ENCODE peak calls at places on chromosomes 1 and 21, in eight cellular contexts. S is colonic mucosa, C is gastrocnemius medialis, M is GM20000, D is stomach, N is body of pancreas, L is B cell, A is uterus. V is an unnamed sample.

GRCh38 chr1:90616395-90616794 is 100.7 kb downstream of the BARHL2 start:
- DNase-seq in S (peak), M (no peak), D (no peak), C (no peak), N (peak), L (no peak), A (no peak), V (peak)

GRCh38 chr1:40794915-40795715 is 11.5 kb downstream of the KCNQ4 start:
- DNase-seq in M (no peak), L (no peak), D (no peak), N (no peak), C (no peak), A (no peak), S (no peak), V (peak)

GRCh38 chr1:241356519-241357365 is at the start of gene RGS7:
- DNase-seq in D (peak), S (peak), N (peak), C (no peak), M (peak), A (peak), L (peak), V (peak)

GRCh38 chr21:45992311-45993209 is 11.0 kb downstream of the COL6A1 start:
- DNase-seq in S (peak), C (no peak), M (no peak), D (no peak), N (peak), L (no peak), A (peak), V (peak)

GRCh38 chr1:63321788-63322247 is 549 bp upstream of the FOXD3 start:
- DNase-seq in L (peak), S (no peak), A (no peak), C (no peak), N (no peak), D (no peak), M (peak), V (no peak)

GRCh38 chr1:161710562-161710961 is 3.5 kb downstream of the FCRLA start:
- DNase-seq in M (no peak), D (no peak), S (no peak), C (no peak), L (no peak), A (no peak), N (no peak), V (no peak)

GRCh38 chr1:218996362-218996761 is 177.3 kb upstream of the LYPLAL1 start:
- DNase-seq in L (no peak), D (no peak), N (no peak), M (no peak), S (no peak), C (no peak), A (no peak), V (no peak)

GRCh38 chr21:33058468-33059318 is 11.2 kb upstream of the OLIG1 start:
- DNase-seq in L (no peak), N (no peak), S (no peak), C (peak), D (no peak), M (no peak), A (no peak), V (no peak)

GRCh38 chr1:77473690-77474089 is 191.9 kb downstream of the AK5 start:
- DNase-seq in N (no peak), S (no peak), A (no peak), L (no peak), M (no peak), D (no peak), C (no peak), V (no peak)

GRCh38 chr1:94955767-94956632 is 29.1 kb upstream of the CNN3 start:
- DNase-seq in A (no peak), D (no peak), N (no peak), C (no peak), S (peak), M (no peak), L (no peak), V (no peak)

GRCh38 chr1:17280894-17281293 is 27.1 kb upstream of the PADI4 start:
- DNase-seq in C (no peak), S (no peak), N (no peak), A (no peak), M (no peak), L (no peak), D (no peak), V (no peak)

GRCh38 chr1:168100315-168101002 is 36.3 kb downstream of the GPR161 start:
- DNase-seq in C (no peak), M (no peak), S (no peak), A (no peak), N (no peak), D (no peak), L (no peak), V (no peak)

GRCh38 chr1:220003015-220003414 is 43.3 kb downstream of the EPRS1 start:
- DNase-seq in N (no peak), D (no peak), A (no peak), S (no peak), M (no peak), C (no peak), L (no peak), V (no peak)

GRCh38 chr1:67118191-67118590 is 16.6 kb downstream of the C1orf141 start:
- DNase-seq in L (no peak), M (no peak), C (no peak), S (no peak), A (no peak), D (no peak), N (no peak), V (no peak)

GRCh38 chr21:20004353-20004752 is 993.9 kb upstream of the NCAM2 start:
- DNase-seq in S (no peak), N (no peak), D (no peak), M (no peak), A (no peak), L (no peak), C (no peak), V (no peak)

GRCh38 chr1:43274125-43274803 is 4.5 kb downstream of the TMEM125 start:
- DNase-seq in C (no peak), S (no peak), M (no peak), D (no peak), N (no peak), A (no peak), L (no peak), V (peak)

GRCh38 chr1:118660769-118661168 is 327.4 kb downstream of the TBX15 start:
- DNase-seq in D (no peak), M (no peak), A (no peak), S (no peak), C (no peak), L (no peak), N (no peak), V (no peak)

GRCh38 chr1:177873238-177873637 is 96.6 kb downstream of the SEC16B start:
- DNase-seq in D (no peak), A (no peak), S (no peak), M (no peak), C (no peak), L (no peak), N (no peak), V (no peak)

GRCh38 chr1:201958348-201958747 is 3.0 kb downstream of the TIMM17A start:
- DNase-seq in M (no peak), N (no peak), D (no peak), A (no peak), L (no peak), C (no peak), S (no peak), V (no peak)

GRCh38 chr1:92826792-92827191 is 5.0 kb upstream of the RPL5 start:
- DNase-seq in N (no peak), L (no peak), S (no peak), D (no peak), M (no peak), C (no peak), A (no peak), V (no peak)

GRCh38 chr1:171152533-171152932 is 32.6 kb upstream of the FMO2 start:
- DNase-seq in S (no peak), L (no peak), C (no peak), A (no peak), D (no peak), M (no peak), N (no peak), V (no peak)

GRCh38 chr1:177632923-177633322 is 336.9 kb downstream of the SEC16B start:
- DNase-seq in S (no peak), D (no peak), A (no peak), L (no peak), N (no peak), M (no peak), C (no peak), V (no peak)

GRCh38 chr1:226696552-226696951 is 42.5 kb downstream of the ITPKB start:
- DNase-seq in M (no peak), D (no peak), N (no peak), A (no peak), L (no peak), S (no peak), C (no peak), V (no peak)

GRCh38 chr1:160819186-160819585 is 23.2 kb downstream of the LY9 start:
- DNase-seq in N (no peak), M (no peak), D (no peak), C (no peak), S (no peak), A (no peak), L (no peak), V (no peak)

GRCh38 chr1:51341876-51342496 is 11.6 kb upstream of the TTC39A start:
- DNase-seq in M (peak), A (no peak), D (no peak), L (no peak), S (no peak), C (no peak), N (no peak), V (peak)
- TF ChIP-seq CTCF in M (no peak), A (no peak), D (no peak), L (no peak), S (no peak), C (no peak), N (no peak), V (no peak)

DNA sequence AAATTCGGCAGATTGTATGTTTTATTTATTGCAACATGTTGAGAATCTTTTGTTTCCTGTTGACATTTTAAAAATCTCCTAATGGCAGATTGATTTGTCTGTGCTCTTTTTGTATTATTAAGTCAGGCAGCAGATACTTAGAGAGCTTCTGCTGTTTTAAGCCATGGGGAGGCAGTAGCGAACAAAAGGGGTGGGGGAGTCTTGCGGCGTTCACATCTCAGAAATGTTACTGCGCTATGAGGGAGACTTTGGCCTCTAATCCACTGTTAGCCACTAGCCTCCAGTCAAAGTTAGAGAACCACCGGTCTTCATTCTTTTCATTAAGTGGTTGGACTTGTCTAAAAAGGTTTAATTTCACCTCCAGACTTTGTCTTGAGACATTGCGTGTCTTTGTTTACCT is 93.6 kb downstream of the DYRK1A start:
- DNase-seq in A (no peak), C (no peak), D (no peak), L (no peak), S (no peak), N (no peak), M (no peak), V (no peak)
- TF ChIP-seq CTCF in A (no peak), C (no peak), D (no peak), L (peak), S (no peak), N (no peak), M (no peak), V (no peak)

GRCh38 chr1:15958788-15959187 is 17.1 kb downstream of the ZBTB17 start:
- DNase-seq in S (no peak), L (no peak), A (no peak), D (no peak), C (no peak), M (no peak), N (no peak), V (no peak)
- TF ChIP-seq CTCF in S (no peak), L (no peak), A (no peak), D (no peak), C (no peak), M (no peak), N (peak), V (no peak)

GRCh38 chr1:26861286-26861701 is 1.7 kb upstream of the SFN start:
- DNase-seq in N (no peak), D (no peak), A (no peak), M (no peak), S (no peak), L (no peak), C (no peak), V (no peak)
- TF ChIP-seq CTCF in N (no peak), D (no peak), A (no peak), M (no peak), S (no peak), L (no peak), C (no peak), V (no peak)

DNA sequence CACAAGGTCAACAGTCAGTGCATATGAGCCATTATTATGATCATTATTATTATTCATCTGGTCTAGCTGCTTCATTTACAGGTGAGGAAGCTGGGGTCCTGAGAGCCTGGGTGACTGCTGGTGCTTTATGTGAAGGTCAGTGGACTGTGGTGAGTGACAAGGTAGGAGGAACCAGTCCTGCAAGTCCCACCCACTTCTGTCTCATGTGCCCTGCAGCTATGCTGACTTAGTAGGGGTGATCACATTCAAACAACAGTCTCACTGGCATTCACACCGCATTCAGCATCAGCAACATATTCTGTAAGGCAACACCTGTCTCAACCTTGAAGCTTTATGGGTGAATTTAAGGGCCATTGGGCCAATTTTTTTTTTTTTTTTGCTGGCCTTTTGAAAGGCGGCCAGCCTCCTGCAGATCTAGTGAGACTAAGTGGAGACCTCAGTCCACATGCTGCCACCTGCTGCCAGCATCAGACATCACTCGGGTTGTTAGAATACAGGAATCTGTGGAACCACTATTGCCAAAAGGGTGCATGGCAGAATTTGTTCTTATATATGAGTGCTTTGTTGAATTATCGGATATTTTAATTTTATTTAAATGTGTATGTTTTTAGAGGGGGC is 59.9 kb upstream of the CACNA1E start:
- DNase-seq in N (peak), S (peak), A (no peak), D (peak), M (peak), C (no peak), L (no peak), V (peak)
- TF ChIP-seq CTCF in N (peak), S (no peak), A (no peak), D (no peak), M (peak), C (no peak), L (no peak), V (peak)

DNA sequence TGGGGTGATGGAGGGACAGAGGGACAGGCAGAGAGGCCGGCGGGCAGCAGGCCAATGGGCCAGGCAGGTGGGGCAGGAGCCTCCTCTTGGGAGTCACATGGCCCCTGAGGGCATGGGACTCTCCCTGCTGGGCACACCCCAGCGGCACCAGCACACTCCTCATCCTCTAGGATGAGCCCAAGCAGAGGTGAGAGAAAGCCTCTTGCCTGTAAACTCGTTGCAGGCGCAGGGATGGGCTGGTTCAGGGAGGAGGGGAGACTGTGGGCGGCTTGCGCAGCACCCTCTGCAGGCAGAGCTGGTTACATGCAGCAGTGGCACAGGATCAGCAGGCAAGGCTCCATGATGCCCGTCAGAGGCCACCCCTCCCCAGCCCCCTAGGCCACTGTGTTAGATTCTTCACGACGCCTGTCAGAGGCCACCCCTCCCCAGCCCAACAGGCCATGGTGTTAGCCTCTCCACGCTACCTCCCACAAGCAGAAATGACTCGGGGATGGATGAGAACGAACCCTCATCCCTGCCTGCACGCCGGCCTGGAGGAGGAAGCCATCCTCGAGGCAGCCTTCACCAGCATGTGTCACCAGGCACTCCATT is 209.7 kb upstream of the VAMP3 start:
- DNase-seq in A (no peak), S (no peak), N (no peak), L (no peak), C (no peak), D (no peak), M (no peak), V (peak)
- TF ChIP-seq CTCF in A (no peak), S (peak), N (no peak), L (no peak), C (no peak), D (no peak), M (peak), V (peak)

GRCh38 chr1:154696001-154696400 is 88.0 kb upstream of the ADAR start:
- DNase-seq in D (no peak), S (no peak), A (no peak), C (no peak), L (no peak), N (no peak), M (no peak), V (no peak)
- TF ChIP-seq CTCF in D (no peak), S (no peak), A (peak), C (no peak), L (no peak), N (no peak), M (no peak), V (no peak)

GRCh38 chr1:187264995-187265602 is 436.4 kb downstream of the PLA2G4A start:
- DNase-seq in A (no peak), M (no peak), N (peak), L (no peak), C (no peak), S (no peak), D (no peak), V (no peak)
- TF ChIP-seq CTCF in A (no peak), M (no peak), N (peak), L (no peak), C (no peak), S (no peak), D (no peak), V (no peak)

GRCh38 chr21:43645414-43645891 is 13.8 kb downstream of the HSF2BP start:
- DNase-seq in C (peak), A (peak), S (peak), L (peak), D (peak), M (peak), N (no peak), V (peak)

GRCh38 chr21:43646550-43647260 is 12.6 kb downstream of the HSF2BP start:
- DNase-seq in D (peak), M (peak), A (peak), N (peak), S (peak), L (peak), C (peak), V (peak)

GRCh38 chr21:43645987-43646386 is 13.3 kb downstream of the HSF2BP start:
- DNase-seq in A (no peak), L (no peak), S (peak), C (no peak), M (no peak), N (no peak), D (no peak), V (no peak)

GRCh38 chr21:43643193-43643592 is 16.1 kb downstream of the HSF2BP start:
- DNase-seq in A (no peak), S (no peak), N (no peak), L (no peak), C (no peak), M (no peak), D (no peak), V (no peak)

GRCh38 chr21:43644609-43645008 is 14.7 kb downstream of the HSF2BP start:
- DNase-seq in S (no peak), A (no peak), C (no peak), L (no peak), N (no peak), M (no peak), D (no peak), V (no peak)
- TF ChIP-seq CTCF in S (no peak), A (no peak), C (no peak), L (no peak), N (no peak), M (no peak), D (no peak), V (no peak)

DNA sequence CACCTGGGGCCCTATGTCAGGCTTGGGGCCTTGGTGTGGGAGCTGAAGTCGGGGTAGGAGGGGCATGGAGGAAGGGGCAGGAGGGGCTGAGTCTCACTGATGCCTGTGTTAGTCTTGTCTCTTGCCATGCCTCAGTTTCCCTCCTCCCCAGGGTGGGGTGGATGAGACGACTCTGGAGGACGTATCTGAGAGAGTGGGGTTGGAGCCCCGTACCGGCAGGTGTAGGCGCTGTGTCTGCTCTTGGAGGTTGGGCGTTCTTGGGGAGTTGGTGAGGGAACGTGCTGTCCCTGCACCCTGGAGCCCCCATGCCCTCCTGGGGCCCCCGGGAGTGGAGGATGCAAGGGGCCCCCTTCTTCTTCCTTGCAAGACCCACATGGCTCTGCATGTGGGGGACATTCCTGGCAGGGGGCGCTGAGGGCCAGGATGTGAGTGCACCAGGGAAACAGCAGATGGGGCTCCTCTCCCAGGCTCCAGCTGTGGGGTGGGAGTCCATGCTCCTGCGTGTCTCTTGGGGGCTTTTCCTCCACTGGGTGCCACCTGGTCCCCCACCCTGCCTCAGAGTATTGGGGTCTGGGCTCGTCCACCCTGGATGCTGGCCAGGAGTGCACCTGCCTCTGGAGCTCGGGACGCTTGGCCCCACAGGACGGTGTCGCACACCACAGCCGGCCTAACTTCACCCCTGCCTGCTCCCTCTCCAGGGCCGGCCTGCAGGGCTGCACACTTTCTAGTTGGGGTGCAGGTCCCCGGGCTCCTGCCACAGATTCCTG is 1.4 kb upstream of the TNFRSF14 start:
- DNase-seq in A (no peak), N (no peak), S (peak), C (no peak), D (no peak), M (peak), L (peak), V (peak)
- TF ChIP-seq CTCF in A (no peak), N (no peak), S (peak), C (no peak), D (peak), M (peak), L (peak), V (peak)